ENCODE peak calls at places on chromosomes 7 and 10, in five cellular contexts. E, Q, Z, H and W are unnamed samples.

GRCh38 chr10:7872041-7872442 is 53.7 kb downstream of the TAF3 start:
- DNase-seq in E (no peak), Q (no peak), Z (no peak), H (peak), W (no peak)

GRCh38 chr7:69968969-69969368 is 370.7 kb downstream of the AUTS2 start:
- DNase-seq in E (no peak), Q (no peak), Z (no peak), H (no peak), W (no peak)

GRCh38 chr7:132336797-132337196 is 239.5 kb downstream of the PLXNA4 start:
- DNase-seq in E (no peak), Q (no peak), Z (no peak), H (no peak), W (no peak)

GRCh38 chr7:132576723-132577089 is 436 bp upstream of the PLXNA4 start:
- DNase-seq in E (no peak), Q (no peak), Z (no peak), H (no peak), W (no peak)

GRCh38 chr7:43905954-43906326 is 456 bp downstream of the URGCP start:
- DNase-seq in E (peak), Q (peak), Z (no peak), H (no peak), W (no peak)

GRCh38 chr10:21523007-21523406 is 2.5 kb downstream of the SKIDA1 start:
- DNase-seq in E (no peak), Q (no peak), Z (no peak), H (no peak), W (no peak)

GRCh38 chr7:158672975-158673374 is 31.6 kb downstream of the NCAPG2 start:
- DNase-seq in E (no peak), Q (no peak), Z (no peak), H (no peak), W (no peak)

GRCh38 chr10:62492012-62492869 is 118.1 kb downstream of the ZNF365 start:
- DNase-seq in E (no peak), Q (no peak), Z (peak), H (no peak), W (no peak)

GRCh38 chr7:157337316-157338149 is 729 bp downstream of the DNAJB6 start:
- DNase-seq in E (no peak), Q (peak), Z (no peak), H (peak), W (peak)

GRCh38 chr10:128173383-128173782 is 47.2 kb upstream of the MKI67 start:
- DNase-seq in E (no peak), Q (no peak), Z (no peak), H (no peak), W (no peak)

GRCh38 chr7:42617781-42618457 is 294.0 kb downstream of the C7orf25 start:
- DNase-seq in E (peak), Q (no peak), Z (no peak), H (no peak), W (no peak)

GRCh38 chr7:141053626-141054025 is 20.2 kb upstream of the TMEM178B start:
- DNase-seq in E (no peak), Q (no peak), Z (no peak), H (no peak), W (no peak)

GRCh38 chr10:46014683-46015405 is 15.6 kb downstream of the NCOA4 start:
- DNase-seq in E (no peak), Q (no peak), Z (no peak), H (no peak), W (no peak)

GRCh38 chr7:100861616-100861985 is 5.6 kb upstream of the TRIP6 start:
- DNase-seq in E (no peak), Q (no peak), Z (no peak), H (no peak), W (no peak)

GRCh38 chr7:17660116-17660515 is 280.2 kb downstream of the SNX13 start:
- DNase-seq in E (no peak), Q (no peak), Z (no peak), H (no peak), W (no peak)

GRCh38 chr7:13181221-13181620 is 493.8 kb downstream of the ARL4A start:
- DNase-seq in E (no peak), Q (no peak), Z (no peak), H (no peak), W (no peak)

GRCh38 chr7:105648561-105649401 is 67.5 kb upstream of the EFCAB10 start:
- DNase-seq in E (no peak), Q (no peak), Z (no peak), H (peak), W (no peak)

GRCh38 chr10:83957168-83957750 is 182.1 kb upstream of the GHITM start:
- DNase-seq in E (no peak), Q (no peak), Z (no peak), H (no peak), W (no peak)

GRCh38 chr7:77935652-77936348 is 137.2 kb downstream of the PHTF2 start:
- DNase-seq in E (no peak), Q (no peak), Z (no peak), H (no peak), W (no peak)

GRCh38 chr7:77944183-77945182 is 145.9 kb downstream of the PHTF2 start:
- DNase-seq in E (no peak), Q (no peak), Z (no peak), H (peak), W (no peak)

GRCh38 chr7:77942431-77942830 is 143.9 kb downstream of the PHTF2 start:
- DNase-seq in E (no peak), Q (no peak), Z (no peak), H (no peak), W (no peak)

GRCh38 chr7:77940647-77941046 is 142.1 kb downstream of the PHTF2 start:
- DNase-seq in E (no peak), Q (no peak), Z (no peak), H (peak), W (no peak)
- TF ChIP-seq POLR2AphosphoS5 in E (no peak), Q (no peak), Z (no peak), H (no peak), W (no peak)

GRCh38 chr7:55191161-55191925 is 172.5 kb downstream of the EGFR start:
- DNase-seq in E (no peak), Q (no peak), Z (no peak), H (no peak), W (no peak)
- H3K27ac ChIP-seq in E (no peak), Q (no peak), Z (peak), H (no peak), W (no peak)

GRCh38 chr10:43386549-43386948 is 15.1 kb downstream of the FXYD4 start:
- DNase-seq in E (no peak), Q (peak), Z (no peak), H (no peak), W (no peak)

GRCh38 chr10:43386981-43387677 is 15.7 kb downstream of the FXYD4 start:
- DNase-seq in E (no peak), Q (peak), Z (no peak), H (no peak), W (no peak)

GRCh38 chr10:43385412-43386004 is 14.1 kb downstream of the FXYD4 start:
- DNase-seq in E (no peak), Q (peak), Z (no peak), H (no peak), W (no peak)

GRCh38 chr10:43383204-43383971 is 12.0 kb downstream of the FXYD4 start:
- DNase-seq in E (no peak), Q (peak), Z (no peak), H (no peak), W (no peak)

GRCh38 chr10:43384252-43385221 is 13.1 kb downstream of the FXYD4 start:
- DNase-seq in E (no peak), Q (peak), Z (no peak), H (no peak), W (no peak)
- TF ChIP-seq POLR2A in E (peak), Q (no peak), Z (no peak), H (peak), W (no peak)

GRCh38 chr10:114043532-114044250 is at the start of gene ADRB1:
- DNase-seq in E (no peak), Q (peak), Z (peak), H (peak), W (peak)
- TF ChIP-seq POLR2AphosphoS5 in E (no peak), Q (peak), Z (peak), H (no peak), W (no peak)

GRCh38 chr10:30782543-30783461 is 153.2 kb upstream of the LYZL2 start:
- DNase-seq in E (no peak), Q (no peak), Z (no peak), H (no peak), W (no peak)

GRCh38 chr10:30784896-30785605 is 155.5 kb upstream of the LYZL2 start:
- DNase-seq in E (peak), Q (peak), Z (peak), H (no peak), W (peak)

GRCh38 chr10:30786131-30786530 is 156.6 kb upstream of the LYZL2 start:
- DNase-seq in E (no peak), Q (no peak), Z (no peak), H (no peak), W (no peak)

GRCh38 chr10:30783939-30784500 is 154.5 kb upstream of the LYZL2 start:
- DNase-seq in E (peak), Q (peak), Z (peak), H (peak), W (peak)

GRCh38 chr10:30784521-30784895 is 155.0 kb upstream of the LYZL2 start:
- DNase-seq in E (no peak), Q (no peak), Z (no peak), H (no peak), W (no peak)
- H3K27ac ChIP-seq in E (no peak), Q (peak), Z (peak), H (no peak), W (peak)

GRCh38 chr10:131900350-131901152 is at the start of gene PPP2R2D:
- DNase-seq in E (peak), Q (peak), Z (peak), H (peak), W (peak)
- TF ChIP-seq POLR2A in E (peak), Q (no peak), Z (no peak), H (peak), W (peak)

DNA sequence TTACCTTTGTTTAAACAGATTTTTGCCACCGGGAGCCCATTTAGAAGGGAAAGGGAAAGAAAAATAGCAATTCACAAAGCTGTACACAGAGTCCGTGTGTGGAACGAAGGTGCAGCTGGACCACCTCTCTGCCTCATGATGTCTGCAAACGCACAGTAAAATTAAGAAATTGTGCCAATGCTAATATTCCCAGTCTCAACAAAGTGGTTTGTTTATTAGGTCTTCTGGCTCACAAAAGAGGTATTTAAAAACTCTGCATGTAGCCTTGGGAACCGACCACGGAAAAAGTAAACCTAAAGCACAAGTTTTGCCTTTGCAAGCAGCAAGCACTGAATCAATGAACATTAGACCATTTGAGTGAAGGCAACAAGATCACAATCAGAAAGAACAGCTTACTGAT is 57.7 kb downstream of the CREB3L2 start:
- DNase-seq in E (no peak), Q (no peak), Z (no peak), H (no peak), W (no peak)
- TF ChIP-seq POLR2AphosphoS5 in E (no peak), Q (no peak), Z (peak), H (no peak), W (no peak)